ENCODE peak calls at places on chromosomes 4 and X, in eight cellular contexts. One of them, this sample, is unnamed.

GRCh38 chrX:55008571-55009358 is 8.6 kb downstream of the APEX2 start:
- DNase-seq in mesendoderm: no peak
- DNase-seq in ureter: no peak
- DNase-seq in OCI-M1: peak; percentile 43
- DNase-seq in mucosa of gallbladder: no peak
- DNase-seq in HTR-8/SVneo: peak; percentile 7
- DNase-seq in IMR-90: peak; percentile 4
- DNase-seq in GM03348: peak; percentile 27
- DNase-seq in this sample: peak; percentile 87

GRCh38 chr4:93299116-93299515 is 529.4 kb upstream of the ATOH1 start:
- DNase-seq in mesendoderm: no peak
- DNase-seq in ureter: no peak
- DNase-seq in OCI-M1: peak; percentile 83
- DNase-seq in mucosa of gallbladder: no peak
- DNase-seq in HTR-8/SVneo: no peak
- DNase-seq in IMR-90: no peak
- DNase-seq in GM03348: no peak
- DNase-seq in this sample: peak; percentile 15

GRCh38 chr4:173990126-173990878 is 293.2 kb downstream of the FBXO8 start:
- DNase-seq in mesendoderm: peak; percentile 70
- DNase-seq in ureter: no peak
- DNase-seq in OCI-M1: peak; percentile 82
- DNase-seq in mucosa of gallbladder: no peak
- DNase-seq in HTR-8/SVneo: peak; percentile 32
- DNase-seq in IMR-90: peak; percentile 46
- DNase-seq in GM03348: peak; percentile 48
- DNase-seq in this sample: peak; percentile 21

GRCh38 chrX:100263650-100264049 is 146.4 kb downstream of the PCDH19 start:
- DNase-seq in mesendoderm: no peak
- DNase-seq in ureter: no peak
- DNase-seq in OCI-M1: peak; percentile 5
- DNase-seq in mucosa of gallbladder: no peak
- DNase-seq in HTR-8/SVneo: no peak
- DNase-seq in IMR-90: no peak
- DNase-seq in GM03348: no peak
- DNase-seq in this sample: no peak

GRCh38 chr4:140296335-140296753 is 77.1 kb upstream of the SCOC start:
- DNase-seq in mesendoderm: peak; percentile 36
- DNase-seq in ureter: peak; percentile 79
- DNase-seq in OCI-M1: no peak
- DNase-seq in mucosa of gallbladder: peak; percentile 64
- DNase-seq in HTR-8/SVneo: peak; percentile 45
- DNase-seq in IMR-90: peak; percentile 89
- DNase-seq in GM03348: peak; percentile 88
- DNase-seq in this sample: peak; percentile 1

GRCh38 chr4:123362103-123362502 is 34.5 kb upstream of the SPRY1 start:
- DNase-seq in mesendoderm: no peak
- DNase-seq in ureter: no peak
- DNase-seq in OCI-M1: no peak
- DNase-seq in mucosa of gallbladder: no peak
- DNase-seq in HTR-8/SVneo: no peak
- DNase-seq in IMR-90: no peak
- DNase-seq in GM03348: no peak
- DNase-seq in this sample: no peak

GRCh38 chr4:188328966-188329365 is 189.7 kb downstream of the TRIML1 start:
- DNase-seq in mesendoderm: peak; percentile 30
- DNase-seq in ureter: no peak
- DNase-seq in OCI-M1: no peak
- DNase-seq in mucosa of gallbladder: no peak
- DNase-seq in HTR-8/SVneo: no peak
- DNase-seq in IMR-90: no peak
- DNase-seq in GM03348: no peak
- DNase-seq in this sample: no peak

GRCh38 chrX:96435636-96436035 is 249.0 kb upstream of the DIAPH2 start:
- DNase-seq in mesendoderm: no peak
- DNase-seq in ureter: no peak
- DNase-seq in OCI-M1: no peak
- DNase-seq in mucosa of gallbladder: no peak
- DNase-seq in HTR-8/SVneo: no peak
- DNase-seq in IMR-90: peak; percentile 13
- DNase-seq in GM03348: no peak
- DNase-seq in this sample: no peak

GRCh38 chr4:1174941-1175634 is 2.7 kb upstream of the SPON2 start:
- DNase-seq in mesendoderm: no peak
- DNase-seq in ureter: no peak
- DNase-seq in OCI-M1: no peak
- DNase-seq in mucosa of gallbladder: no peak
- DNase-seq in HTR-8/SVneo: no peak
- DNase-seq in IMR-90: no peak
- DNase-seq in GM03348: no peak
- DNase-seq in this sample: no peak

GRCh38 chrX:150731795-150732194 is 38.6 kb downstream of the MTMR1 start:
- DNase-seq in mesendoderm: no peak
- DNase-seq in ureter: no peak
- DNase-seq in OCI-M1: peak; percentile 62
- DNase-seq in mucosa of gallbladder: no peak
- DNase-seq in HTR-8/SVneo: peak; percentile 5
- DNase-seq in IMR-90: peak; percentile 97
- DNase-seq in GM03348: peak; percentile 76
- DNase-seq in this sample: peak; percentile 82

GRCh38 chr4:1415681-1415981 is 9.4 kb upstream of the NKX1-1 start:
- DNase-seq in mesendoderm: no peak
- DNase-seq in ureter: no peak
- DNase-seq in OCI-M1: no peak
- DNase-seq in mucosa of gallbladder: no peak
- DNase-seq in HTR-8/SVneo: no peak
- DNase-seq in IMR-90: no peak
- DNase-seq in GM03348: no peak
- DNase-seq in this sample: no peak

GRCh38 chr4:2291705-2292651 is 30.1 kb upstream of the MXD4 start:
- DNase-seq in mesendoderm: no peak
- DNase-seq in ureter: no peak
- DNase-seq in OCI-M1: no peak
- DNase-seq in mucosa of gallbladder: no peak
- DNase-seq in HTR-8/SVneo: no peak
- DNase-seq in IMR-90: no peak
- DNase-seq in GM03348: no peak
- DNase-seq in this sample: no peak

GRCh38 chrX:111349934-111350333 is 62.1 kb downstream of the DCX start:
- DNase-seq in mesendoderm: peak; percentile 84
- DNase-seq in ureter: no peak
- DNase-seq in OCI-M1: no peak
- DNase-seq in mucosa of gallbladder: no peak
- DNase-seq in HTR-8/SVneo: no peak
- DNase-seq in IMR-90: no peak
- DNase-seq in GM03348: no peak
- DNase-seq in this sample: no peak

GRCh38 chr4:80336582-80336981 is 1.1 kb downstream of the CFAP299 start:
- DNase-seq in mesendoderm: peak; percentile 72
- DNase-seq in ureter: no peak
- DNase-seq in OCI-M1: peak; percentile 68
- DNase-seq in mucosa of gallbladder: peak; percentile 13
- DNase-seq in HTR-8/SVneo: no peak
- DNase-seq in IMR-90: peak; percentile 32
- DNase-seq in GM03348: peak; percentile 48
- DNase-seq in this sample: no peak

GRCh38 chr4:134544303-134544761 is 342.7 kb upstream of the PABPC4L start:
- DNase-seq in mesendoderm: peak; percentile 40
- DNase-seq in ureter: no peak
- DNase-seq in OCI-M1: peak; percentile 49
- DNase-seq in mucosa of gallbladder: no peak
- DNase-seq in HTR-8/SVneo: peak; percentile 23
- DNase-seq in IMR-90: no peak
- DNase-seq in GM03348: peak; percentile 1
- DNase-seq in this sample: peak; percentile 87

GRCh38 chrX:39388730-39389129 is 587.5 kb downstream of the MID1IP1 start:
- DNase-seq in mesendoderm: no peak
- DNase-seq in ureter: no peak
- DNase-seq in OCI-M1: no peak
- DNase-seq in mucosa of gallbladder: no peak
- DNase-seq in HTR-8/SVneo: no peak
- DNase-seq in IMR-90: no peak
- DNase-seq in GM03348: no peak
- DNase-seq in this sample: no peak

GRCh38 chr4:126899382-126899801 is 733.4 kb upstream of the INTU start:
- DNase-seq in mesendoderm: no peak
- DNase-seq in ureter: no peak
- DNase-seq in OCI-M1: no peak
- DNase-seq in mucosa of gallbladder: no peak
- DNase-seq in HTR-8/SVneo: no peak
- DNase-seq in IMR-90: peak; percentile 94
- DNase-seq in GM03348: peak; percentile 76
- DNase-seq in this sample: no peak

GRCh38 chr4:71980976-71981375 is 50.8 kb upstream of the NPFFR2 start:
- DNase-seq in mesendoderm: no peak
- DNase-seq in ureter: no peak
- DNase-seq in OCI-M1: no peak
- DNase-seq in mucosa of gallbladder: no peak
- DNase-seq in HTR-8/SVneo: no peak
- DNase-seq in IMR-90: no peak
- DNase-seq in GM03348: no peak
- DNase-seq in this sample: no peak

GRCh38 chr4:146477054-146477453 is 44.7 kb downstream of the SLC10A7 start:
- DNase-seq in mesendoderm: no peak
- DNase-seq in ureter: no peak
- DNase-seq in OCI-M1: no peak
- DNase-seq in mucosa of gallbladder: no peak
- DNase-seq in HTR-8/SVneo: no peak
- DNase-seq in IMR-90: no peak
- DNase-seq in GM03348: no peak
- DNase-seq in this sample: no peak

GRCh38 chrX:118948270-118948669 is 26.1 kb upstream of the LONRF3 start:
- DNase-seq in mesendoderm: no peak
- DNase-seq in ureter: no peak
- DNase-seq in OCI-M1: peak; percentile 80
- DNase-seq in mucosa of gallbladder: no peak
- DNase-seq in HTR-8/SVneo: no peak
- DNase-seq in IMR-90: no peak
- DNase-seq in GM03348: no peak
- DNase-seq in this sample: peak; percentile 1

GRCh38 chrX:8971116-8971515 is 62.8 kb downstream of the FAM9B start:
- DNase-seq in mesendoderm: peak; percentile 68
- DNase-seq in ureter: no peak
- DNase-seq in OCI-M1: peak; percentile 48
- DNase-seq in mucosa of gallbladder: no peak
- DNase-seq in HTR-8/SVneo: peak; percentile 7
- DNase-seq in IMR-90: peak; percentile 67
- DNase-seq in GM03348: peak; percentile 40
- DNase-seq in this sample: peak; percentile 60

GRCh38 chrX:70132877-70133302 is 357 bp upstream of the IGBP1 start:
- DNase-seq in mesendoderm: no peak
- DNase-seq in ureter: no peak
- DNase-seq in OCI-M1: no peak
- DNase-seq in mucosa of gallbladder: no peak
- DNase-seq in HTR-8/SVneo: no peak
- DNase-seq in IMR-90: peak; percentile 3
- DNase-seq in GM03348: peak; percentile 2
- DNase-seq in this sample: no peak

GRCh38 chr4:80156410-80156809 is 40.9 kb upstream of the PRDM8 start:
- DNase-seq in mesendoderm: no peak
- DNase-seq in ureter: no peak
- DNase-seq in OCI-M1: no peak
- DNase-seq in mucosa of gallbladder: no peak
- DNase-seq in HTR-8/SVneo: no peak
- DNase-seq in IMR-90: peak; percentile 54
- DNase-seq in GM03348: no peak
- DNase-seq in this sample: no peak

GRCh38 chrX:39840141-39841126 is 257.3 kb downstream of the BCOR start:
- DNase-seq in mesendoderm: no peak
- DNase-seq in ureter: no peak
- DNase-seq in OCI-M1: no peak
- DNase-seq in mucosa of gallbladder: no peak
- DNase-seq in HTR-8/SVneo: no peak
- DNase-seq in IMR-90: no peak
- DNase-seq in GM03348: no peak
- DNase-seq in this sample: no peak

GRCh38 chr4:122503214-122503613 is 46.7 kb upstream of the IL2 start:
- DNase-seq in mesendoderm: no peak
- DNase-seq in ureter: no peak
- DNase-seq in OCI-M1: peak; percentile 78
- DNase-seq in mucosa of gallbladder: no peak
- DNase-seq in HTR-8/SVneo: no peak
- DNase-seq in IMR-90: no peak
- DNase-seq in GM03348: no peak
- DNase-seq in this sample: no peak

GRCh38 chr4:10596586-10597285 is 87.8 kb downstream of the CLNK start:
- DNase-seq in mesendoderm: no peak
- DNase-seq in ureter: no peak
- DNase-seq in OCI-M1: no peak
- DNase-seq in mucosa of gallbladder: no peak
- DNase-seq in HTR-8/SVneo: no peak
- DNase-seq in IMR-90: no peak
- DNase-seq in GM03348: no peak
- DNase-seq in this sample: no peak

GRCh38 chrX:147803948-147804347 is 107.8 kb upstream of the FMR1 start:
- DNase-seq in mesendoderm: peak; percentile 48
- DNase-seq in ureter: no peak
- DNase-seq in OCI-M1: peak; percentile 73
- DNase-seq in mucosa of gallbladder: no peak
- DNase-seq in HTR-8/SVneo: peak; percentile 5
- DNase-seq in IMR-90: no peak
- DNase-seq in GM03348: peak; percentile 7
- DNase-seq in this sample: no peak

GRCh38 chrX:29666361-29666760 is 549.0 kb upstream of the MAGEB2 start:
- DNase-seq in mesendoderm: no peak
- DNase-seq in ureter: no peak
- DNase-seq in OCI-M1: no peak
- DNase-seq in mucosa of gallbladder: no peak
- DNase-seq in HTR-8/SVneo: no peak
- DNase-seq in IMR-90: peak; percentile 7
- DNase-seq in GM03348: no peak
- DNase-seq in this sample: no peak

GRCh38 chrX:71911023-71911730 is 532 bp downstream of the NHSL2 start:
- DNase-seq in mesendoderm: peak; percentile 70
- DNase-seq in ureter: no peak
- DNase-seq in OCI-M1: peak; percentile 18
- DNase-seq in mucosa of gallbladder: no peak
- DNase-seq in HTR-8/SVneo: peak; percentile 55
- DNase-seq in IMR-90: no peak
- DNase-seq in GM03348: peak; percentile 44
- DNase-seq in this sample: no peak

GRCh38 chr4:47468686-47469365 is 5.3 kb upstream of the COMMD8 start:
- DNase-seq in mesendoderm: peak; percentile 27
- DNase-seq in ureter: no peak
- DNase-seq in OCI-M1: peak; percentile 5
- DNase-seq in mucosa of gallbladder: no peak
- DNase-seq in HTR-8/SVneo: no peak
- DNase-seq in IMR-90: peak; percentile 66
- DNase-seq in GM03348: peak; percentile 42
- DNase-seq in this sample: no peak

GRCh38 chr4:77697860-77698599 is 92.4 kb downstream of the CXCL13 start:
- DNase-seq in mesendoderm: peak; percentile 79
- DNase-seq in ureter: no peak
- DNase-seq in OCI-M1: peak; percentile 86
- DNase-seq in mucosa of gallbladder: peak; percentile 43
- DNase-seq in HTR-8/SVneo: peak; percentile 19
- DNase-seq in IMR-90: peak; percentile 67
- DNase-seq in GM03348: peak; percentile 65
- DNase-seq in this sample: peak; percentile 73

GRCh38 chr4:3399277-3400194 is 42.2 kb upstream of the HGFAC start:
- DNase-seq in mesendoderm: peak; percentile 74
- DNase-seq in ureter: no peak
- DNase-seq in OCI-M1: peak; percentile 26
- DNase-seq in mucosa of gallbladder: no peak
- DNase-seq in HTR-8/SVneo: no peak
- DNase-seq in IMR-90: no peak
- DNase-seq in GM03348: no peak
- DNase-seq in this sample: peak; percentile 20

GRCh38 chr4:2962099-2962455 is 1.1 kb downstream of the NOP14 start:
- DNase-seq in mesendoderm: no peak
- DNase-seq in ureter: no peak
- DNase-seq in OCI-M1: peak; percentile 77
- DNase-seq in mucosa of gallbladder: no peak
- DNase-seq in HTR-8/SVneo: no peak
- DNase-seq in IMR-90: no peak
- DNase-seq in GM03348: no peak
- DNase-seq in this sample: peak; percentile 28

This sample was measured in MV-4-11.